ENCODE peak calls at places on chromosomes 4 and X, in four cellular contexts. T, H, D and B are unnamed samples.

GRCh38 chr4:123790681-123791080 is 394.1 kb downstream of the SPRY1 start:
- DNase-seq in T (peak; percentile 31), H (no peak), D (no peak), B (no peak)

GRCh38 chr4:117560329-117560728 is 474.0 kb upstream of the NDST3 start:
- DNase-seq in T (peak; percentile 40), H (no peak), D (no peak), B (no peak)

GRCh38 chr4:164716901-164717300 is 37.0 kb upstream of the SMIM31 start:
- DNase-seq in T (no peak), H (no peak), D (peak; percentile 17), B (no peak)

GRCh38 chrX:120140293-120140981 is 18.0 kb upstream of the RHOXF2 start:
- DNase-seq in T (no peak), H (no peak), D (no peak), B (no peak)

GRCh38 chr4:110618091-110619000 is 4.5 kb downstream of the PITX2 start:
- DNase-seq in T (no peak), H (no peak), D (no peak), B (no peak)

GRCh38 chr4:141654098-141654497 is 17.7 kb downstream of the IL15 start:
- DNase-seq in T (peak; percentile 47), H (no peak), D (no peak), B (peak; percentile 29)

GRCh38 chrX:108811891-108812290 is 75.5 kb upstream of the IRS4 start:
- DNase-seq in T (no peak), H (peak; percentile 0), D (peak; percentile 5), B (peak; percentile 2)

GRCh38 chrX:12970691-12971202 is 4.2 kb upstream of the TMSB4X start:
- DNase-seq in T (peak; percentile 75), H (no peak), D (peak; percentile 27), B (no peak)

GRCh38 chrX:39162322-39162721 is 361.1 kb downstream of the MID1IP1 start:
- DNase-seq in T (no peak), H (no peak), D (no peak), B (no peak)

GRCh38 chr4:140256335-140256734 is 102.4 kb upstream of the MAML3 start:
- DNase-seq in T (peak; percentile 77), H (peak; percentile 44), D (peak; percentile 38), B (no peak)

GRCh38 chr4:39732728-39733127 is 34.8 kb downstream of the UBE2K start:
- DNase-seq in T (peak; percentile 90), H (no peak), D (no peak), B (no peak)

GRCh38 chr4:173217727-173218126 is 49.1 kb downstream of the GALNT7 start:
- DNase-seq in T (peak; percentile 83), H (no peak), D (no peak), B (no peak)

GRCh38 chr4:158042591-158043030 is 130.2 kb downstream of the GASK1B start:
- DNase-seq in T (peak; percentile 54), H (no peak), D (no peak), B (no peak)

GRCh38 chrX:22674947-22675346 is 324.8 kb upstream of the DDX53 start:
- DNase-seq in T (no peak), H (no peak), D (no peak), B (no peak)

GRCh38 chr4:44319129-44319528 is 129.5 kb downstream of the KCTD8 start:
- DNase-seq in T (no peak), H (no peak), D (no peak), B (no peak)

DNA sequence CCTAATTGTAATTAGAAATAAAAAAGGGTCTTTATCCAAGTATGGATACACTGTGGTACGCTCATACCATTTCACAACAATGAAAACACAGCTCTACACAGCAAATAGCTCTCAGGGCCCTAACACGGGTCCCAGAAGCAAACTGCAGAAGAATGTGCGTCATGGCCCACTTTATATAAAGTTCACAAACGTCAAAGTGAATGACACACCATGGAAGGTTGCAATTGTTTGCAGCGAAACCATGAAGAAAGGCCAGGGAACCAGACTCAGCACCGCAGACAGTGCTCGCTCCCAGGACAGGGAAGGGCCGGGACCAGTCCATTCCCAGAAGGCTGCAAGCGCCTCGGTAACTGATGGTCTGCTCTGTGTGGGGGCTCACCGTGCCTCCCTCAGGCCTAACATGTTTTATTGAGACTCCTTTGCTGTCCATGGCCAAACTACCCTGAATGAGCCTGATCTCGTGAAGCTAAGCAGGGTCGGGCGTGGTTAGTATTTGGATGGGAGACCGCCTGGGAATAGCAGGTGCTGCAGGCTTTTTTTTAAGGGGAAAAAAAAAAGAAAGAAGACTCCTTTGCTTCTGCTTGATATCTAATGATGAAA is 47.8 kb downstream of the ACOX3 start:
- DNase-seq in T (peak; percentile 4), H (no peak), D (no peak), B (peak; percentile 21)
- TF ChIP-seq MAZ in T (no peak), H (no peak), D (no peak), B (no peak)

DNA sequence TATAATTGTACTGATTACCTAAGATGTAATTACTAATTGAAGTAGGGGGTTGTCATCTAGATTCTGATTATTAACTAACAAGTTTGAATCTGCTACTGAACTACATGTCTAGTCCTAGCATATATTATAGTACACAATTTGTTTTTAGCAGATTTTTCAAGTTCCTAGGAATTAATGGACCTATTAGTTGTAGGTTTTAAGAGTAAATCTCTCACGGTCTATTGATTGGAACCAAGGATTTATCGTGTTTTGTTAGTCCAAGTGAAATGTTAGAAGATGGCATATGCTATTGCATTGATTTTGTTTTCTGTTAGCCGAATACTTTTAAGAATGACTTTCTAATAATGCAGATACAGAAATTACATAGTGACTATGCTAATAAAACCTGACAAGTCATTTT is 20.8 kb downstream of the PTPN13 start:
- DNase-seq in T (no peak), H (no peak), D (no peak), B (no peak)
- TF ChIP-seq MAZ in T (no peak), H (no peak), D (no peak), B (no peak)

GRCh38 chrX:42289492-42290385 is 366.4 kb upstream of the CASK start:
- DNase-seq in T (no peak), H (no peak), D (no peak), B (no peak)
- TF ChIP-seq MAZ in T (no peak), H (no peak), D (no peak), B (no peak)

DNA sequence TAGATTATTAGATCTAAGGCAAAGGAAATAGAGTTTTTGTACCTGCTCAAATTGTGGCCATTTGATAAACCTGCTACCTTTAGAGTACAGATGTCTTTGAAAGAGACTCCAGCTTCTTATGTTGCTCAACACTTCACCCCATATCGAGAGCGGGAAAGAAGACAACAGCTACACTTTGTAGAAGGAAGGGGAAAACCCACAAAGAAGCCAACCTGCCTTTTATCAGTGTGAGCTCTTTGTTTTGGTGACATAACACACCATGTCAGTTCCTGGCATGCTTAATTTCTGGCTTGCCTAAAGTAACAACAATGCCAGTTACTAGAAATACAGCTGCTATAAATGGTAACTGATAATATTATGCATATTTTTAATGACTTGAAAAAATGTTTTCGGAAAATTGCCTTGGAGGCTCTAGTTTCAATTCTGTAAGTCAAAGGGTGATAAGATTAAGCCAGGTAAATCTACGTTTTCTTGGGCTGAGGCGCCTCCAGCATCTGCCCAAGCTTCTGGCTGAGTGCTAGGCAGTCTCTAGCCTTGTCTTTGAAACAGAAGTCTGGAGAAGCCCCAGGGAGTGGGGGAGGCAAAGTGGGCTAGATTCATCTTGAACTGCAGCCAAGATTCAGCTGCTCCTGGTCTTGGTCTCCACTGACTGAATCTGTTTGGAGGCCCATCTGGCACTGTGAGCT is 186.9 kb upstream of the LEF1 start:
- DNase-seq in T (no peak), H (no peak), D (no peak), B (peak; percentile 20)
- TF ChIP-seq MAZ in T (no peak), H (no peak), D (no peak), B (no peak)

GRCh38 chr4:84167089-84167488 is 332.0 kb downstream of the NKX6-1 start:
- DNase-seq in T (no peak), H (no peak), D (no peak), B (no peak)
- TF ChIP-seq MAZ in T (no peak), H (no peak), D (no peak), B (no peak)

DNA sequence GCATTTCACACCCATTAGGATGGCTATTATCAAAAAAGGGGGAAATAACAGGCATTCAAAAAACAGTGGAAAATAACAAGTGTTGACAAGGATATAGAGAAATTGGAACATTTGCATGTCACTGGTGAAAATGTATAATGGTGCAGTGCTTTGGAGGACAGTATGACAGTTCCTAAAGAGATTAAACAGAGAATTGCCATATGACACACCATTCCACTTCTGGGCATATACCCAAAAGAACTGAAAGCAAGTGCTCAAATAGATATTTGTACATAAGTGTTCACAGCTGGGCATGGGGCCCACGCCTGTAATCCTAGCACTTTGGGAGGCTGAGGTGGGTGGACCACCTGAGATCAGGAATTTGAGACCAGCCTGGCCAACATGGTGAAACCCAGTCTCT is 348.1 kb downstream of the NR3C2 start:
- DNase-seq in T (no peak), H (no peak), D (no peak), B (no peak)
- TF ChIP-seq MAZ in T (no peak), H (no peak), D (no peak), B (no peak)

DNA sequence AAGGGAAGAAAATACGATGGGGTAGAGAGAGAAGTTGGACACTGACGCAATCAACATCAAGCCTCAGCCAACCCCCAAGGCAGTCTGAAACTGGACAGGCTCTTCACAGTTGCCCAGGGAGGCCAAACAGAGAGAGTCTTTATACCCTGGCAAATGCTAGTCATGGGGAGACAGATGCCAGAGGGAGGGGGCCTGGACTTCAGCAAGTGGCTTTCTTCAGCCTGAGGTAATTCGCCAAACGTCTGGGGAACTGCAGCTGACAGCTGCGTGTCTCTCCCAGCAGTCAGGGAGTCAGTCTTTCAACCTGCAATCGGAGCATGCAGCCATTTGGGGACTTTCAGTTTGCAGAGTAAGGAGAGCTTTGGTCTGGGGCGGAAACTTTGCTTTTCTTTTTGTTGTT is 521.6 kb downstream of the TRIML1 start:
- DNase-seq in T (no peak), H (no peak), D (no peak), B (no peak)
- TF ChIP-seq MAZ in T (no peak), H (no peak), D (no peak), B (no peak)

DNA sequence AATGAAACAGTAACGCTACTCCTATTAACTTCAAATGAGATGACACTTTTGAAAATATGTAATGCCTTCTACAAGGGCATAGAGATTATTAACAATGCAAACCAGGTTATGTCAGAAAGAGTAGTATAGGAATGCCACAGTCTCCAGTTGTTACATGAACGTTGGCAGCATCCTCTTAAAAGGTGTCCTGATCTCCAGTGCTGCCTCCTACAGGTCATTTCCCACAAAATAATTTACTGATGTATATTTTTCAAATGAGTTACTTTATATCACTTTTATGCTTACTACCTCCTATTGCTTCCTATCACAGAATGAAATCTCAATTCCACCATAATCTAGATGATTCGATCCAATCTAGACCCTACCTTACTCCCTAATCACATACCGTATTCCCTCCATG is 195.2 kb upstream of the EPHA5 start:
- DNase-seq in T (no peak), H (no peak), D (peak; percentile 13), B (peak; percentile 2)
- TF ChIP-seq MAZ in T (no peak), H (no peak), D (no peak), B (no peak)